ENCODE peak calls at places on chromosomes 1 and 21, in four cellular contexts. One of them, this sample, is unnamed.

GRCh38 chr1:231241751-231242150 is 739 bp downstream of the GNPAT start:
- DNase-seq in adrenal gland: peak
- DNase-seq in BJ: no peak
- DNase-seq in AG10803: no peak
- DNase-seq in this sample: no peak

GRCh38 chr1:145710291-145711027 is 3.3 kb upstream of the PDZK1 start:
- DNase-seq in adrenal gland: no peak
- DNase-seq in BJ: no peak
- DNase-seq in AG10803: no peak
- DNase-seq in this sample: no peak

GRCh38 chr21:45401916-45402900 is 2.8 kb upstream of the COL18A1 start:
- DNase-seq in adrenal gland: no peak
- DNase-seq in BJ: no peak
- DNase-seq in AG10803: no peak
- DNase-seq in this sample: no peak

GRCh38 chr1:95041491-95042165 is 31.1 kb downstream of the ALG14 start:
- DNase-seq in adrenal gland: peak
- DNase-seq in BJ: no peak
- DNase-seq in AG10803: peak
- DNase-seq in this sample: peak

GRCh38 chr21:45542667-45543370 is 579 bp upstream of the SLC19A1 start:
- DNase-seq in adrenal gland: peak
- DNase-seq in BJ: no peak
- DNase-seq in AG10803: no peak
- DNase-seq in this sample: no peak

GRCh38 chr1:230972855-230973271 is 5.8 kb downstream of the TTC13 start:
- DNase-seq in adrenal gland: no peak
- DNase-seq in BJ: no peak
- DNase-seq in AG10803: peak
- DNase-seq in this sample: no peak

GRCh38 chr1:38208720-38209632 is 162.4 kb upstream of the POU3F1 start:
- DNase-seq in adrenal gland: no peak
- DNase-seq in BJ: no peak
- DNase-seq in AG10803: peak
- DNase-seq in this sample: no peak

GRCh38 chr1:59026472-59026948 is 242.7 kb upstream of the JUN start:
- DNase-seq in adrenal gland: no peak
- DNase-seq in BJ: peak
- DNase-seq in AG10803: peak
- DNase-seq in this sample: peak

GRCh38 chr1:167922611-167923074 is 8.7 kb upstream of the ADCY10 start:
- DNase-seq in adrenal gland: no peak
- DNase-seq in BJ: peak
- DNase-seq in AG10803: no peak
- DNase-seq in this sample: no peak

GRCh38 chr1:25621876-25622275 is 5.3 kb downstream of the MAN1C1 start:
- DNase-seq in adrenal gland: no peak
- DNase-seq in BJ: no peak
- DNase-seq in AG10803: no peak
- DNase-seq in this sample: no peak

GRCh38 chr1:65264197-65264929 is 45.0 kb upstream of the DNAJC6 start:
- DNase-seq in adrenal gland: peak
- DNase-seq in BJ: no peak
- DNase-seq in AG10803: peak
- DNase-seq in this sample: peak

GRCh38 chr1:66350001-66350547 is 183.9 kb upstream of the SGIP1 start:
- DNase-seq in adrenal gland: no peak
- DNase-seq in BJ: no peak
- DNase-seq in AG10803: peak
- DNase-seq in this sample: no peak

GRCh38 chr1:62528015-62528414 is 69.3 kb upstream of the ANGPTL3 start:
- DNase-seq in adrenal gland: no peak
- DNase-seq in BJ: no peak
- DNase-seq in AG10803: no peak
- DNase-seq in this sample: no peak

GRCh38 chr21:41370840-41371697 is 9.2 kb downstream of the MX2 start:
- DNase-seq in adrenal gland: no peak
- DNase-seq in BJ: no peak
- DNase-seq in AG10803: peak
- DNase-seq in this sample: no peak

GRCh38 chr21:31781737-31782136 is 49.8 kb upstream of the SCAF4 start:
- DNase-seq in adrenal gland: peak
- DNase-seq in BJ: no peak
- DNase-seq in AG10803: peak
- DNase-seq in this sample: peak

GRCh38 chr21:40631201-40631600 is 215.8 kb downstream of the DSCAM start:
- DNase-seq in adrenal gland: no peak
- DNase-seq in BJ: no peak
- DNase-seq in AG10803: peak
- DNase-seq in this sample: no peak

GRCh38 chr1:147849097-147849873 is 53.3 kb upstream of the GJA8 start:
- DNase-seq in adrenal gland: no peak
- DNase-seq in BJ: no peak
- DNase-seq in AG10803: peak
- DNase-seq in this sample: no peak

GRCh38 chr1:215473943-215474342 is 93.2 kb upstream of the KCTD3 start:
- DNase-seq in adrenal gland: no peak
- DNase-seq in BJ: no peak
- DNase-seq in AG10803: peak
- DNase-seq in this sample: no peak

GRCh38 chr1:193741228-193741627 is 554.8 kb upstream of the B3GALT2 start:
- DNase-seq in adrenal gland: no peak
- DNase-seq in BJ: no peak
- DNase-seq in AG10803: no peak
- DNase-seq in this sample: no peak

GRCh38 chr1:247300491-247301175 is 31.0 kb downstream of the ZNF496 start:
- DNase-seq in adrenal gland: no peak
- DNase-seq in BJ: no peak
- DNase-seq in AG10803: no peak
- DNase-seq in this sample: no peak

GRCh38 chr1:117240547-117240946 is 29.8 kb upstream of the VTCN1 start:
- DNase-seq in adrenal gland: no peak
- DNase-seq in BJ: no peak
- DNase-seq in AG10803: no peak
- DNase-seq in this sample: no peak

GRCh38 chr1:243597383-243597782 is 252.7 kb downstream of the AKT3 start:
- DNase-seq in adrenal gland: no peak
- DNase-seq in BJ: no peak
- DNase-seq in AG10803: peak
- DNase-seq in this sample: no peak

GRCh38 chr1:51231121-51231520 is 5.0 kb upstream of the RNF11 start:
- DNase-seq in adrenal gland: no peak
- DNase-seq in BJ: no peak
- DNase-seq in AG10803: peak
- DNase-seq in this sample: no peak

GRCh38 chr1:31426249-31426922 is 13.4 kb downstream of the SERINC2 start:
- DNase-seq in adrenal gland: no peak
- DNase-seq in BJ: no peak
- DNase-seq in AG10803: no peak
- DNase-seq in this sample: no peak

GRCh38 chr1:8873506-8874229 is 4.8 kb downstream of the ENO1 start:
- DNase-seq in adrenal gland: peak
- DNase-seq in BJ: peak
- DNase-seq in AG10803: peak
- DNase-seq in this sample: peak

GRCh38 chr21:44464351-44464750 is 9.0 kb downstream of the LRRC3 start:
- DNase-seq in adrenal gland: no peak
- DNase-seq in BJ: no peak
- DNase-seq in AG10803: no peak
- DNase-seq in this sample: no peak

GRCh38 chr1:21000245-21000594 is 176.5 kb downstream of the EIF4G3 start:
- DNase-seq in adrenal gland: no peak
- DNase-seq in BJ: no peak
- DNase-seq in AG10803: no peak
- DNase-seq in this sample: no peak

GRCh38 chr1:112576240-112576639 is 42.7 kb downstream of the ST7L start:
- DNase-seq in adrenal gland: no peak
- DNase-seq in BJ: no peak
- DNase-seq in AG10803: no peak
- DNase-seq in this sample: no peak

GRCh38 chr1:210631399-210631798 is 302.7 kb downstream of the HHAT start:
- DNase-seq in adrenal gland: no peak
- DNase-seq in BJ: no peak
- DNase-seq in AG10803: no peak
- DNase-seq in this sample: no peak

GRCh38 chr1:210629276-210629675 is 300.6 kb downstream of the HHAT start:
- DNase-seq in adrenal gland: no peak
- DNase-seq in BJ: no peak
- DNase-seq in AG10803: no peak
- DNase-seq in this sample: no peak

GRCh38 chr1:210635108-210635507 is 306.4 kb downstream of the HHAT start:
- DNase-seq in adrenal gland: no peak
- DNase-seq in BJ: no peak
- DNase-seq in AG10803: no peak
- DNase-seq in this sample: no peak

GRCh38 chr1:210633636-210634035 is 304.9 kb downstream of the HHAT start:
- DNase-seq in adrenal gland: no peak
- DNase-seq in BJ: no peak
- DNase-seq in AG10803: no peak
- DNase-seq in this sample: no peak

GRCh38 chr1:210633140-210633539 is 304.4 kb downstream of the HHAT start:
- DNase-seq in adrenal gland: no peak
- DNase-seq in BJ: no peak
- DNase-seq in AG10803: no peak
- DNase-seq in this sample: no peak
- TF ChIP-seq CTCF in adrenal gland: no peak
- TF ChIP-seq CTCF in BJ: no peak
- TF ChIP-seq CTCF in AG10803: no peak
- TF ChIP-seq CTCF in this sample: no peak

GRCh38 chr1:212118872-212119260 is 83.3 kb downstream of the DTL start:
- DNase-seq in adrenal gland: no peak
- DNase-seq in BJ: no peak
- DNase-seq in AG10803: no peak
- DNase-seq in this sample: no peak

GRCh38 chr1:212119397-212119837 is 83.9 kb downstream of the DTL start:
- DNase-seq in adrenal gland: no peak
- DNase-seq in BJ: no peak
- DNase-seq in AG10803: no peak
- DNase-seq in this sample: no peak

GRCh38 chr1:212121772-212122171 is 86.2 kb downstream of the DTL start:
- DNase-seq in adrenal gland: no peak
- DNase-seq in BJ: no peak
- DNase-seq in AG10803: no peak
- DNase-seq in this sample: no peak

GRCh38 chr1:212119863-212120262 is 84.3 kb downstream of the DTL start:
- DNase-seq in adrenal gland: no peak
- DNase-seq in BJ: no peak
- DNase-seq in AG10803: no peak
- DNase-seq in this sample: no peak

GRCh38 chr1:212118167-212118871 is 82.8 kb downstream of the DTL start:
- DNase-seq in adrenal gland: no peak
- DNase-seq in BJ: no peak
- DNase-seq in AG10803: no peak
- DNase-seq in this sample: no peak
- TF ChIP-seq CTCF in adrenal gland: no peak
- TF ChIP-seq CTCF in BJ: no peak
- TF ChIP-seq CTCF in AG10803: no peak
- TF ChIP-seq CTCF in this sample: no peak

GRCh38 chr1:16151985-16152384 is 3.9 kb downstream of the EPHA2 start:
- DNase-seq in adrenal gland: no peak
- DNase-seq in BJ: no peak
- DNase-seq in AG10803: no peak
- DNase-seq in this sample: no peak
- TF ChIP-seq CTCF in adrenal gland: no peak
- TF ChIP-seq CTCF in BJ: no peak
- TF ChIP-seq CTCF in AG10803: no peak
- TF ChIP-seq CTCF in this sample: no peak

GRCh38 chr1:234231061-234231892 is 142.0 kb upstream of the COA6 start:
- DNase-seq in adrenal gland: no peak
- DNase-seq in BJ: no peak
- DNase-seq in AG10803: no peak
- DNase-seq in this sample: no peak
- TF ChIP-seq CTCF in adrenal gland: no peak
- TF ChIP-seq CTCF in BJ: no peak
- TF ChIP-seq CTCF in AG10803: no peak
- TF ChIP-seq CTCF in this sample: no peak

DNA sequence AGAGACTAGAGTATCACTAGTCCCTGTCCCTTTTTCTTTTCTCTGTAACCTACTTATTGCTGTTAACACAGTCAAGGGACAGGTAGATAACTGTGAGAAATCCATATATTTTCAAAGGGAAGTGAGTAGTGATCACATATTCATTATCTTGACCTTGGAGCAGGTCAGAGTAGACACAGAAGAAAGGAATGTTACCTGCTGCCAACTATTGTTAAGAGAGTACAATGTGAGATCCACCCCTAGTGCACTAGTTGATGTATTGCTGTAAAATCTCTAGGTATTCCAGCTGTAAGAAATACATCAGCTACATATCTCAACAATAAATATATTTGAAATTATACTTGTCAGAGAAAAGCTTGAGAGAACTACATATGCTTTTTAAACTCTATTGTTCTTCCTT is 68.7 kb upstream of the ADGRL2 start:
- DNase-seq in adrenal gland: no peak
- DNase-seq in BJ: no peak
- DNase-seq in AG10803: no peak
- DNase-seq in this sample: no peak
- TF ChIP-seq CTCF in adrenal gland: no peak
- TF ChIP-seq CTCF in BJ: no peak
- TF ChIP-seq CTCF in AG10803: no peak
- TF ChIP-seq CTCF in this sample: no peak

GRCh38 chr1:74010206-74010605 is 187.8 kb downstream of the LRRIQ3 start:
- DNase-seq in adrenal gland: no peak
- DNase-seq in BJ: no peak
- DNase-seq in AG10803: no peak
- DNase-seq in this sample: no peak

GRCh38 chr1:74005533-74005932 is 192.4 kb downstream of the LRRIQ3 start:
- DNase-seq in adrenal gland: no peak
- DNase-seq in BJ: no peak
- DNase-seq in AG10803: no peak
- DNase-seq in this sample: no peak
- TF ChIP-seq CTCF in adrenal gland: no peak
- TF ChIP-seq CTCF in BJ: no peak
- TF ChIP-seq CTCF in AG10803: no peak
- TF ChIP-seq CTCF in this sample: no peak

GRCh38 chr1:160830321-160831153 is 32.1 kb downstream of the CD244 start:
- DNase-seq in adrenal gland: peak
- DNase-seq in BJ: no peak
- DNase-seq in AG10803: peak
- DNase-seq in this sample: no peak
- TF ChIP-seq CTCF in adrenal gland: peak
- TF ChIP-seq CTCF in BJ: peak
- TF ChIP-seq CTCF in AG10803: peak
- TF ChIP-seq CTCF in this sample: peak

GRCh38 chr1:84208935-84209334 is 64.9 kb downstream of the PRKACB start:
- DNase-seq in adrenal gland: no peak
- DNase-seq in BJ: no peak
- DNase-seq in AG10803: no peak
- DNase-seq in this sample: no peak
- TF ChIP-seq CTCF in adrenal gland: no peak
- TF ChIP-seq CTCF in BJ: no peak
- TF ChIP-seq CTCF in AG10803: no peak
- TF ChIP-seq CTCF in this sample: no peak